ENCODE peak calls at places on chromosomes 12 and 14, in six cellular contexts. I is HepG2, G is GM12878, X is A549, P is endothelial cell of umbilical vein, K is K562. Z is an unnamed sample.
A peak's percentile ranks its signal among the peaks of the same experiment; 100 is the strongest.

GRCh38 chr12:96083020-96083489 is 47.7 kb upstream of the LTA4H start:
- DNase-seq in I (no peak), G (no peak), X (no peak), P (no peak), K (no peak), Z (no peak)

GRCh38 chr12:85872497-85873091 is 1.5 kb upstream of the NTS start:
- DNase-seq in I (peak; percentile 47), G (no peak), X (peak; percentile 9), P (peak; percentile 66), K (peak; percentile 46), Z (peak; percentile 68)

GRCh38 chr12:32270818-32271710 is 128.3 kb upstream of the FGD4 start:
- DNase-seq in I (peak; percentile 24), G (no peak), X (no peak), P (peak; percentile 79), K (no peak), Z (no peak)

GRCh38 chr12:48197549-48197966 is 5.5 kb downstream of the OR10AD1 start:
- DNase-seq in I (no peak), G (peak; percentile 15), X (peak; percentile 51), P (peak; percentile 62), K (peak; percentile 48), Z (peak; percentile 49)

GRCh38 chr14:89240414-89240813 is 176.6 kb downstream of the FOXN3 start:
- DNase-seq in I (no peak), G (no peak), X (no peak), P (peak; percentile 22), K (no peak), Z (no peak)

GRCh38 chr12:101919447-101919846 is 42.1 kb downstream of the DRAM1 start:
- DNase-seq in I (no peak), G (no peak), X (no peak), P (no peak), K (no peak), Z (no peak)

GRCh38 chr12:47686645-47687240 is 19.1 kb downstream of the RPAP3 start:
- DNase-seq in I (peak; percentile 25), G (no peak), X (peak; percentile 53), P (peak; percentile 54), K (peak; percentile 33), Z (peak; percentile 59)

GRCh38 chr14:80434574-80435321 is 223.4 kb upstream of the DIO2 start:
- DNase-seq in I (no peak), G (no peak), X (no peak), P (no peak), K (no peak), Z (no peak)

GRCh38 chr14:88919502-88919901 is 95.1 kb downstream of the TTC8 start:
- DNase-seq in I (no peak), G (no peak), X (peak; percentile 15), P (no peak), K (no peak), Z (no peak)

GRCh38 chr14:75979641-75980422 is 2.0 kb downstream of the TGFB3 start:
- DNase-seq in I (no peak), G (no peak), X (no peak), P (no peak), K (no peak), Z (no peak)

GRCh38 chr14:103091041-103091882 is 3.3 kb upstream of the EXOC3L4 start:
- DNase-seq in I (no peak), G (no peak), X (peak; percentile 88), P (no peak), K (peak; percentile 81), Z (peak; percentile 90)

GRCh38 chr12:40154381-40154780 is 48.5 kb upstream of the SLC2A13 start:
- DNase-seq in I (no peak), G (no peak), X (no peak), P (no peak), K (no peak), Z (no peak)
- TF ChIP-seq MYC in I (no peak), G (no peak), X (no peak), P (no peak), K (no peak), Z (no peak)

GRCh38 chr12:65495233-65495632 is 216.8 kb downstream of the MSRB3 start:
- DNase-seq in I (peak; percentile 7), G (no peak), X (peak; percentile 6), P (no peak), K (no peak), Z (peak; percentile 14)
- TF ChIP-seq MYC in I (no peak), G (no peak), X (no peak), P (no peak), K (no peak), Z (no peak)

DNA sequence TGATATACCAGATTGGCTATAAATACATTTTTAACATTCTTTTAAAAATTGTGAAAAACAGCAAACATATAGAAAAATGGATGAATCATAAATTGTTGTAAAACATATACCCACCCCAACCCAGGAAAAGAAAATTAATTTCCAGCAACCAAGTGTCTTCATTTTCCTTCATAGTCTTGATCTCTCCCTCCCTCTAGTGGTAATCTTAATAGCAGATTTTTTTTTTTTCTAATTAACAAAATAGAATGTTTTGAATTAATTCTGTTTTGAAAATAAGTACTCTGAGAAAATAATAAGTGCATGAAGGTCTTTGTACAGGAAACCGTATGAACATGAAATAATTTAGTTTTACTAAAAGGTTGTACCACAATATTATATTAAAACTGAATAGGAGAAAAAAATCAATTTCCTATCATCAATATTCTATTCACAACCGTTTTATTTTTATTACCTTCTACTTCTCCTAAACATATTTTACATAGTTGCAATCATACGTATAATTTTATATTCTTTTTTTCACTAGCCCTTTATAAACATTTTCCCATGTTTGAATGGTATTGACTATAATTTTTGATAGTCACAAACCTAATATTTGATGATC is 7.0 kb downstream of the ETNK1 start:
- DNase-seq in I (no peak), G (no peak), X (peak; percentile 23), P (peak; percentile 26), K (no peak), Z (peak; percentile 54)
- TF ChIP-seq MYC in I (no peak), G (no peak), X (no peak), P (no peak), K (no peak), Z (no peak)

GRCh38 chr14:100868621-100869370 is 34.7 kb downstream of the RTL1 start:
- DNase-seq in I (no peak), G (no peak), X (no peak), P (no peak), K (no peak), Z (no peak)
- TF ChIP-seq MYC in I (no peak), G (no peak), X (no peak), P (no peak), K (no peak), Z (no peak)

DNA sequence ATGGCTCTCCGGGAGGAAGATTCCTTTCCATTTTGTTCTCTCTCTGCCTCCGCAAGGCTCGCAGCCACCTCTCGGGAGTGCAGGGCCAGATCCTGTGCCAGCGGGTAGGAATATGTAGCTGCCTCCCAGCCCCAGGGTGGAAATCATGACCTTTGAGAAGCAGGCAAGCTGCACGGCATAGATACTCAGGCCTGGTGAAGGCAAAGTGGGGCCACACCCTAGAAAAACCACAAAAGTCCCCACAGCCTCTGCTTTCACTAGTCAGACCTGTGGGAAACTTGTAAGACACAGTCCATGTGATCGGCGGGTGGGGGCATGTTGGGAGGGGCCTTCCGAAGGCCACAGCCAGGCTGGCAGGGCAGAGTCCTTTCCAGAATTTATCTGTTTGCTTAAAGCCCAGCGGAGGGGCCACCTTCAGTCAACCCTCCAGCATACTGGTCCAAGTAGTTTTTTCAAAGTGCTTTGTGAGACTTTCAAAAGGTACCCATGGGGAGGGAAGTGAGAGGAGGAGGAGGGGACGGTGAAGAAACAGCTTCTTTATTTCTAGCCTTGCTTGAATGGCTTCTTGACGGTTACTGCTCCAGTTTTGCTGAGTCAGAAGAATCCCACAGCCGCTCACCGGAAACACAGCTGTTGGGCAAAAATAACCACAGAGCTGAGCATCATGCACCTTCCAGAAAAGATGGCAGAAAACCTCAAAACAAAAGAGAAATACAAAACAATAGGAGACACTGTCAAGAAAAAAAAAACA is at the start of gene MAP1LC3B2:
- DNase-seq in I (peak; percentile 15), G (peak; percentile 97), X (no peak), P (no peak), K (peak; percentile 98), Z (peak; percentile 100)
- TF ChIP-seq MYC in I (no peak), G (no peak), X (no peak), P (no peak), K (no peak), Z (peak; percentile 93)

GRCh38 chr14:71267691-71268090 is 360.4 kb downstream of the PCNX1 start:
- DNase-seq in I (no peak), G (no peak), X (no peak), P (peak; percentile 5), K (no peak), Z (no peak)
- TF ChIP-seq MYC in I (no peak), G (no peak), X (no peak), P (no peak), K (no peak), Z (no peak)

Z was measured in NB4.